ENCODE peak calls at places on chromosome 15, in eight cellular contexts. One of them, this sample, is unnamed.

GRCh38 chr15:63986751-63987341 is 59.4 kb downstream of the DAPK2 start:
- DNase-seq in GM23338: no peak
- DNase-seq in SK-N-SH: no peak
- DNase-seq in OCI-LY7: peak; percentile 68
- DNase-seq in PC-3: no peak
- DNase-seq in MM.1S: no peak
- DNase-seq in hepatocyte: no peak
- DNase-seq in HCT116: no peak
- DNase-seq in this sample: no peak

GRCh38 chr15:41843571-41843970 is 4.9 kb downstream of the PLA2G4B start:
- DNase-seq in hepatocyte: no peak
- DNase-seq in GM23338: no peak
- DNase-seq in HCT116: no peak
- DNase-seq in MM.1S: no peak
- DNase-seq in PC-3: no peak
- DNase-seq in OCI-LY7: no peak
- DNase-seq in SK-N-SH: no peak
- DNase-seq in this sample: no peak

GRCh38 chr15:68419301-68420175 is 12.4 kb downstream of the ITGA11 start:
- DNase-seq in PC-3: no peak
- DNase-seq in HCT116: no peak
- DNase-seq in GM23338: no peak
- DNase-seq in MM.1S: no peak
- DNase-seq in OCI-LY7: no peak
- DNase-seq in SK-N-SH: no peak
- DNase-seq in hepatocyte: no peak
- DNase-seq in this sample: no peak

GRCh38 chr15:85073556-85074194 is 92.0 kb downstream of the PDE8A start:
- DNase-seq in GM23338: no peak
- DNase-seq in SK-N-SH: no peak
- DNase-seq in OCI-LY7: no peak
- DNase-seq in hepatocyte: no peak
- DNase-seq in PC-3: peak; percentile 22
- DNase-seq in MM.1S: no peak
- DNase-seq in HCT116: no peak
- DNase-seq in this sample: no peak

GRCh38 chr15:80801891-80802680 is 22.9 kb downstream of the CEMIP start:
- DNase-seq in OCI-LY7: no peak
- DNase-seq in hepatocyte: no peak
- DNase-seq in MM.1S: no peak
- DNase-seq in GM23338: no peak
- DNase-seq in HCT116: no peak
- DNase-seq in SK-N-SH: no peak
- DNase-seq in PC-3: peak; percentile 83
- DNase-seq in this sample: no peak

GRCh38 chr15:27889258-27889657 is 209.9 kb downstream of the OCA2 start:
- DNase-seq in GM23338: no peak
- DNase-seq in MM.1S: no peak
- DNase-seq in SK-N-SH: no peak
- DNase-seq in HCT116: no peak
- DNase-seq in hepatocyte: no peak
- DNase-seq in PC-3: peak; percentile 4
- DNase-seq in OCI-LY7: no peak
- DNase-seq in this sample: no peak

GRCh38 chr15:68309024-68309423 is 31.5 kb downstream of the FEM1B start:
- DNase-seq in OCI-LY7: no peak
- DNase-seq in HCT116: no peak
- DNase-seq in MM.1S: no peak
- DNase-seq in GM23338: no peak
- DNase-seq in PC-3: no peak
- DNase-seq in SK-N-SH: no peak
- DNase-seq in hepatocyte: no peak
- DNase-seq in this sample: no peak

GRCh38 chr15:58743161-58743502 is 6.4 kb downstream of the ADAM10 start:
- DNase-seq in PC-3: no peak
- DNase-seq in OCI-LY7: no peak
- DNase-seq in hepatocyte: no peak
- DNase-seq in GM23338: no peak
- DNase-seq in SK-N-SH: no peak
- DNase-seq in MM.1S: no peak
- DNase-seq in HCT116: no peak
- DNase-seq in this sample: no peak

GRCh38 chr15:29091666-29092065 is 178.0 kb downstream of the NSMCE3 start:
- DNase-seq in MM.1S: no peak
- DNase-seq in SK-N-SH: no peak
- DNase-seq in GM23338: no peak
- DNase-seq in HCT116: no peak
- DNase-seq in OCI-LY7: no peak
- DNase-seq in PC-3: no peak
- DNase-seq in hepatocyte: no peak
- DNase-seq in this sample: no peak

GRCh38 chr15:44667039-44667360 is 3.5 kb upstream of the SPG11 start:
- DNase-seq in GM23338: no peak
- DNase-seq in MM.1S: no peak
- DNase-seq in PC-3: no peak
- DNase-seq in HCT116: no peak
- DNase-seq in hepatocyte: no peak
- DNase-seq in OCI-LY7: no peak
- DNase-seq in SK-N-SH: no peak
- DNase-seq in this sample: no peak

GRCh38 chr15:85289677-85290365 is 90.6 kb upstream of the AKAP13 start:
- DNase-seq in hepatocyte: peak; percentile 24
- DNase-seq in PC-3: peak; percentile 80
- DNase-seq in MM.1S: peak; percentile 44
- DNase-seq in HCT116: peak; percentile 58
- DNase-seq in OCI-LY7: peak; percentile 55
- DNase-seq in SK-N-SH: peak; percentile 79
- DNase-seq in GM23338: peak; percentile 75
- DNase-seq in this sample: peak; percentile 54

GRCh38 chr15:41115652-41116115 is 396 bp downstream of the INO80 start:
- DNase-seq in HCT116: peak; percentile 10
- DNase-seq in SK-N-SH: no peak
- DNase-seq in PC-3: peak; percentile 53
- DNase-seq in OCI-LY7: peak; percentile 83
- DNase-seq in MM.1S: peak; percentile 69
- DNase-seq in hepatocyte: peak; percentile 86
- DNase-seq in GM23338: peak; percentile 82
- DNase-seq in this sample: peak; percentile 79

GRCh38 chr15:57969355-57969754 is 96.2 kb downstream of the ALDH1A2 start:
- DNase-seq in PC-3: peak; percentile 49
- DNase-seq in MM.1S: no peak
- DNase-seq in HCT116: no peak
- DNase-seq in hepatocyte: no peak
- DNase-seq in OCI-LY7: no peak
- DNase-seq in SK-N-SH: no peak
- DNase-seq in GM23338: peak; percentile 12
- DNase-seq in this sample: peak; percentile 27

GRCh38 chr15:91593081-91593480 is 260.4 kb upstream of the SLCO3A1 start:
- DNase-seq in MM.1S: peak; percentile 63
- DNase-seq in PC-3: no peak
- DNase-seq in HCT116: no peak
- DNase-seq in SK-N-SH: no peak
- DNase-seq in GM23338: no peak
- DNase-seq in OCI-LY7: no peak
- DNase-seq in hepatocyte: no peak
- DNase-seq in this sample: no peak

GRCh38 chr15:92833493-92834271 is 66.4 kb upstream of the CHD2 start:
- DNase-seq in MM.1S: no peak
- DNase-seq in PC-3: no peak
- DNase-seq in HCT116: no peak
- DNase-seq in OCI-LY7: no peak
- DNase-seq in hepatocyte: no peak
- DNase-seq in GM23338: no peak
- DNase-seq in SK-N-SH: no peak
- DNase-seq in this sample: no peak

GRCh38 chr15:70879386-70879785 is 12.8 kb downstream of the THAP10 start:
- DNase-seq in GM23338: no peak
- DNase-seq in PC-3: peak; percentile 46
- DNase-seq in HCT116: no peak
- DNase-seq in MM.1S: no peak
- DNase-seq in hepatocyte: no peak
- DNase-seq in OCI-LY7: no peak
- DNase-seq in SK-N-SH: no peak
- DNase-seq in this sample: no peak

GRCh38 chr15:90036343-90036742 is 35.2 kb downstream of the ZNF710 start:
- DNase-seq in PC-3: no peak
- DNase-seq in MM.1S: no peak
- DNase-seq in hepatocyte: no peak
- DNase-seq in HCT116: no peak
- DNase-seq in OCI-LY7: no peak
- DNase-seq in GM23338: no peak
- DNase-seq in SK-N-SH: no peak
- DNase-seq in this sample: peak; percentile 72

GRCh38 chr15:88701561-88702095 is 62.8 kb downstream of the ISG20 start:
- DNase-seq in hepatocyte: peak; percentile 33
- DNase-seq in SK-N-SH: no peak
- DNase-seq in GM23338: peak; percentile 69
- DNase-seq in OCI-LY7: peak; percentile 60
- DNase-seq in PC-3: peak; percentile 47
- DNase-seq in MM.1S: peak; percentile 45
- DNase-seq in HCT116: peak; percentile 15
- DNase-seq in this sample: peak; percentile 53

GRCh38 chr15:25882466-25882865 is 19.3 kb upstream of the ATP10A start:
- DNase-seq in HCT116: no peak
- DNase-seq in hepatocyte: no peak
- DNase-seq in SK-N-SH: no peak
- DNase-seq in GM23338: no peak
- DNase-seq in PC-3: peak; percentile 42
- DNase-seq in MM.1S: no peak
- DNase-seq in OCI-LY7: no peak
- DNase-seq in this sample: no peak

GRCh38 chr15:101813803-101814534 is 2.0 kb downstream of the OR4F15 start:
- DNase-seq in PC-3: no peak
- DNase-seq in GM23338: no peak
- DNase-seq in hepatocyte: no peak
- DNase-seq in SK-N-SH: no peak
- DNase-seq in MM.1S: no peak
- DNase-seq in HCT116: no peak
- DNase-seq in OCI-LY7: no peak
- DNase-seq in this sample: no peak

GRCh38 chr15:81547517-81548132 is 173.6 kb upstream of the TMC3 start:
- DNase-seq in hepatocyte: no peak
- DNase-seq in PC-3: no peak
- DNase-seq in GM23338: no peak
- DNase-seq in HCT116: no peak
- DNase-seq in OCI-LY7: no peak
- DNase-seq in MM.1S: no peak
- DNase-seq in SK-N-SH: no peak
- DNase-seq in this sample: no peak

GRCh38 chr15:78996876-78997275 is 52.0 kb upstream of the CTSH start:
- DNase-seq in GM23338: no peak
- DNase-seq in hepatocyte: no peak
- DNase-seq in PC-3: peak; percentile 30
- DNase-seq in HCT116: no peak
- DNase-seq in MM.1S: no peak
- DNase-seq in SK-N-SH: no peak
- DNase-seq in OCI-LY7: no peak
- DNase-seq in this sample: no peak

GRCh38 chr15:39736646-39737550 is 45.7 kb downstream of the FSIP1 start:
- DNase-seq in OCI-LY7: no peak
- DNase-seq in PC-3: no peak
- DNase-seq in HCT116: no peak
- DNase-seq in MM.1S: no peak
- DNase-seq in SK-N-SH: no peak
- DNase-seq in GM23338: no peak
- DNase-seq in hepatocyte: no peak
- DNase-seq in this sample: no peak

GRCh38 chr15:60352525-60352924 is 45.3 kb downstream of the ANXA2 start:
- DNase-seq in PC-3: no peak
- DNase-seq in SK-N-SH: no peak
- DNase-seq in GM23338: no peak
- DNase-seq in OCI-LY7: no peak
- DNase-seq in HCT116: no peak
- DNase-seq in MM.1S: no peak
- DNase-seq in hepatocyte: no peak
- DNase-seq in this sample: no peak

GRCh38 chr15:90774731-90775521 is 57.8 kb downstream of the BLM start:
- DNase-seq in GM23338: no peak
- DNase-seq in OCI-LY7: no peak
- DNase-seq in PC-3: peak; percentile 81
- DNase-seq in SK-N-SH: no peak
- DNase-seq in MM.1S: no peak
- DNase-seq in hepatocyte: no peak
- DNase-seq in HCT116: peak; percentile 18
- DNase-seq in this sample: no peak

GRCh38 chr15:94028121-94028520 is 203.2 kb upstream of the MCTP2 start:
- DNase-seq in hepatocyte: no peak
- DNase-seq in PC-3: no peak
- DNase-seq in SK-N-SH: no peak
- DNase-seq in GM23338: no peak
- DNase-seq in OCI-LY7: no peak
- DNase-seq in MM.1S: no peak
- DNase-seq in HCT116: no peak
- DNase-seq in this sample: no peak

GRCh38 chr15:56916825-56917477 is 1.5 kb upstream of the TCF12 start:
- DNase-seq in HCT116: no peak
- DNase-seq in GM23338: no peak
- DNase-seq in SK-N-SH: no peak
- DNase-seq in OCI-LY7: no peak
- DNase-seq in hepatocyte: peak; percentile 13
- DNase-seq in PC-3: no peak
- DNase-seq in MM.1S: no peak
- DNase-seq in this sample: no peak

GRCh38 chr15:65583701-65584100 is 27.2 kb downstream of the INTS14 start:
- DNase-seq in PC-3: no peak
- DNase-seq in hepatocyte: peak; percentile 8
- DNase-seq in SK-N-SH: peak; percentile 10
- DNase-seq in OCI-LY7: peak; percentile 78
- DNase-seq in HCT116: no peak
- DNase-seq in GM23338: peak; percentile 9
- DNase-seq in MM.1S: peak; percentile 83
- DNase-seq in this sample: peak; percentile 19
- TF ChIP-seq EZH2phosphoT487 in PC-3: no peak
- TF ChIP-seq EZH2phosphoT487 in hepatocyte: no peak
- TF ChIP-seq EZH2phosphoT487 in SK-N-SH: no peak
- TF ChIP-seq EZH2phosphoT487 in OCI-LY7: no peak
- TF ChIP-seq EZH2phosphoT487 in HCT116: no peak
- TF ChIP-seq EZH2phosphoT487 in GM23338: no peak
- TF ChIP-seq EZH2phosphoT487 in MM.1S: no peak
- TF ChIP-seq EZH2phosphoT487 in this sample: no peak

GRCh38 chr15:73932381-73933191 is 6.3 kb downstream of the LOXL1 start:
- DNase-seq in GM23338: no peak
- DNase-seq in PC-3: no peak
- DNase-seq in SK-N-SH: no peak
- DNase-seq in hepatocyte: peak; percentile 27
- DNase-seq in MM.1S: no peak
- DNase-seq in HCT116: no peak
- DNase-seq in OCI-LY7: no peak
- DNase-seq in this sample: no peak
- TF ChIP-seq CTCF in GM23338: no peak
- TF ChIP-seq CTCF in PC-3: no peak
- TF ChIP-seq CTCF in SK-N-SH: no peak
- TF ChIP-seq CTCF in hepatocyte: no peak
- TF ChIP-seq CTCF in MM.1S: no peak
- TF ChIP-seq CTCF in HCT116: no peak
- TF ChIP-seq CTCF in OCI-LY7: no peak
- TF ChIP-seq CTCF in this sample: no peak

GRCh38 chr15:62392411-62392810 is 227.3 kb upstream of the C2CD4B start:
- DNase-seq in hepatocyte: peak; percentile 48
- DNase-seq in OCI-LY7: peak; percentile 6
- DNase-seq in GM23338: peak; percentile 54
- DNase-seq in MM.1S: peak; percentile 28
- DNase-seq in SK-N-SH: no peak
- DNase-seq in HCT116: no peak
- DNase-seq in PC-3: no peak
- DNase-seq in this sample: peak; percentile 55
- H3K4me3 ChIP-seq in hepatocyte: peak overlapping the region; percentile 93
- H3K4me3 ChIP-seq in OCI-LY7: no peak overlapping the region
- H3K4me3 ChIP-seq in GM23338: peak overlapping the region; percentile 96
- H3K4me3 ChIP-seq in MM.1S: peak overlapping the region; percentile 97
- H3K4me3 ChIP-seq in SK-N-SH: peak overlapping the region; percentile 99
- H3K4me3 ChIP-seq in HCT116: peak overlapping the region; percentile 92
- H3K4me3 ChIP-seq in PC-3: peak overlapping the region; percentile 99
- H3K4me3 ChIP-seq in this sample: peak overlapping the region; percentile 97

GRCh38 chr15:75648156-75649000 is 666 bp downstream of the SNX33 start:
- DNase-seq in OCI-LY7: no peak
- DNase-seq in GM23338: peak; percentile 82
- DNase-seq in hepatocyte: peak; percentile 70
- DNase-seq in SK-N-SH: peak; percentile 77
- DNase-seq in PC-3: no peak
- DNase-seq in HCT116: no peak
- DNase-seq in MM.1S: no peak
- DNase-seq in this sample: peak; percentile 88
- TF ChIP-seq EZH2phosphoT487 in OCI-LY7: no peak
- TF ChIP-seq EZH2phosphoT487 in GM23338: no peak
- TF ChIP-seq EZH2phosphoT487 in hepatocyte: no peak
- TF ChIP-seq EZH2phosphoT487 in SK-N-SH: no peak
- TF ChIP-seq EZH2phosphoT487 in PC-3: no peak
- TF ChIP-seq EZH2phosphoT487 in HCT116: no peak
- TF ChIP-seq EZH2phosphoT487 in MM.1S: no peak
- TF ChIP-seq EZH2phosphoT487 in this sample: no peak

This sample was measured in neural progenitor cell.